ENCODE peak calls at places on chromosomes 12 and 14, in nine cellular contexts. Z is bronchial epithelial cell; A is GM18507; P is fibroblast of mammary gland; Y is T1000; D is lung microvascular endothelial cell; R is K562; W is CD4-positive, alpha-beta memory T cell; T is brain microvascular endothelial cell. M is an unnamed sample.

GRCh38 chr12:58750484-58750883 is 169.8 kb downstream of the LRIG3 start:
- DNase-seq in T (peak), A (no peak), Z (peak), P (peak), R (no peak), Y (no peak), W (no peak), D (no peak), M (no peak)

GRCh38 chr14:100708349-100709217 is 18.1 kb upstream of the DLK1 start:
- DNase-seq in Z (peak), A (no peak), P (peak), D (no peak), Y (no peak), T (no peak), R (no peak), W (no peak), M (no peak)

GRCh38 chr12:71772728-71773127 is 18.1 kb downstream of the RAB21 start:
- DNase-seq in T (no peak), Y (no peak), W (no peak), Z (no peak), A (no peak), D (no peak), P (no peak), R (no peak), M (no peak)

GRCh38 chr12:2772370-2772769 is 22.4 kb upstream of the FKBP4 start:
- DNase-seq in Y (no peak), D (no peak), W (no peak), Z (no peak), T (no peak), P (no peak), A (no peak), R (no peak), M (no peak)

GRCh38 chr12:54215990-54216579 is 27.3 kb upstream of the SMUG1 start:
- DNase-seq in Z (no peak), Y (no peak), A (no peak), T (no peak), R (peak), P (peak), W (peak), D (no peak), M (no peak)

GRCh38 chr12:71671816-71672215 is 7.7 kb downstream of the THAP2 start:
- DNase-seq in A (no peak), T (no peak), P (no peak), W (no peak), Z (no peak), R (no peak), D (peak), Y (no peak), M (no peak)

GRCh38 chr12:79692860-79693605 is 2.3 kb upstream of the PAWR start:
- DNase-seq in D (no peak), W (no peak), T (no peak), Z (peak), P (peak), R (no peak), A (no peak), Y (no peak), M (no peak)

GRCh38 chr12:74945771-74946198 is 263.9 kb downstream of the KCNC2 start:
- DNase-seq in T (no peak), D (no peak), Z (peak), Y (no peak), W (peak), A (no peak), P (no peak), R (no peak), M (no peak)

GRCh38 chr14:91315844-91316267 is 71.4 kb upstream of the GPR68 start:
- DNase-seq in A (peak), D (peak), P (no peak), R (no peak), Z (no peak), W (peak), T (no peak), Y (no peak), M (no peak)

GRCh38 chr14:74645735-74646134 is 33.7 kb upstream of the LTBP2 start:
- DNase-seq in Y (no peak), D (no peak), Z (no peak), A (no peak), W (no peak), T (no peak), R (no peak), P (no peak), M (no peak)

GRCh38 chr12:28060901-28061300 is 88.4 kb upstream of the PTHLH start:
- DNase-seq in W (no peak), R (no peak), T (no peak), Z (no peak), P (no peak), Y (no peak), D (no peak), A (no peak), M (no peak)

GRCh38 chr14:73227812-73228781 is 9.2 kb upstream of the PAPLN start:
- DNase-seq in Y (peak), W (no peak), D (peak), R (no peak), Z (peak), A (no peak), T (peak), P (peak), M (no peak)

GRCh38 chr12:10212623-10213131 is at the start of gene GABARAPL1:
- DNase-seq in Z (peak), T (peak), A (peak), P (peak), W (peak), D (peak), Y (peak), R (peak), M (peak)

GRCh38 chr12:104578453-104578852 is 121.7 kb downstream of the CHST11 start:
- DNase-seq in T (peak), P (peak), Z (peak), W (no peak), R (peak), Y (peak), A (no peak), D (no peak), M (no peak)

GRCh38 chr12:47947273-47947672 is 16.1 kb upstream of the TMEM106C start:
- DNase-seq in R (no peak), D (no peak), P (no peak), A (no peak), W (no peak), T (no peak), Z (no peak), Y (no peak), M (no peak)

GRCh38 chr14:68767248-68767645 is 25.6 kb downstream of the ZFP36L1 start:
- DNase-seq in R (no peak), A (no peak), W (no peak), Y (no peak), P (no peak), T (no peak), D (no peak), Z (no peak), M (no peak)

GRCh38 chr14:100747021-100747586 is 20.4 kb downstream of the DLK1 start:
- DNase-seq in P (peak), Z (peak), R (no peak), D (no peak), Y (peak), A (no peak), W (no peak), T (peak), M (no peak)

GRCh38 chr12:121295123-121295745 is 1.3 kb downstream of the CAMKK2 start:
- DNase-seq in P (no peak), Z (no peak), D (no peak), A (no peak), Y (no peak), R (no peak), T (no peak), W (no peak), M (no peak)

GRCh38 chr12:57166971-57167371 is 19.6 kb upstream of the LRP1-AS start:
- DNase-seq in Y (peak), Z (peak), R (peak), A (no peak), W (no peak), D (peak), P (peak), T (peak), M (no peak)

GRCh38 chr14:58243790-58244555 is 670 bp upstream of the PSMA3 start:
- DNase-seq in A (no peak), W (no peak), Y (no peak), Z (peak), P (peak), T (no peak), D (peak), R (no peak), M (no peak)

M was measured in NCI-H1048.